ENCODE peak calls at places on chromosomes 4 and X, in eight cellular contexts. I is lower leg skin; O is mammary epithelial cell; J is PC-3; D is neural progenitor cell; N is ovary; H is CD8-positive, alpha-beta T cell; X is fibroblast of the aortic adventitia. P is an unnamed sample.

GRCh38 chr4:127131527-127131926 is 501.2 kb upstream of the INTU start:
- DNase-seq in I (no peak), O (no peak), J (no peak), D (no peak), N (no peak), H (no peak), X (no peak), P (no peak)

GRCh38 chrX:129719268-129719667 is 19.5 kb upstream of the XPNPEP2 start:
- DNase-seq in I (peak), O (no peak), J (peak), D (no peak), N (no peak), H (no peak), X (no peak), P (no peak)

GRCh38 chrX:72475952-72476668 is 96.5 kb downstream of the HDAC8 start:
- DNase-seq in I (no peak), O (peak), J (no peak), D (no peak), N (no peak), H (no peak), X (peak), P (peak)

GRCh38 chr4:101885574-101885973 is 95.0 kb downstream of the BANK1 start:
- DNase-seq in I (no peak), O (no peak), J (peak), D (no peak), N (no peak), H (no peak), X (no peak), P (no peak)

GRCh38 chrX:139851730-139852129 is 81.1 kb downstream of the ATP11C start:
- DNase-seq in I (no peak), O (no peak), J (no peak), D (no peak), N (no peak), H (no peak), X (peak), P (no peak)

GRCh38 chr4:30386266-30386895 is 333.8 kb upstream of the PCDH7 start:
- DNase-seq in I (no peak), O (peak), J (peak), D (no peak), N (no peak), H (no peak), X (peak), P (peak)

GRCh38 chr4:83658806-83659205 is 122.9 kb downstream of the GPAT3 start:
- DNase-seq in I (no peak), O (no peak), J (no peak), D (no peak), N (no peak), H (no peak), X (no peak), P (no peak)

GRCh38 chr4:61406677-61407076 is 206.6 kb downstream of the ADGRL3 start:
- DNase-seq in I (no peak), O (no peak), J (peak), D (no peak), N (no peak), H (no peak), X (no peak), P (no peak)

GRCh38 chrX:79133897-79134296 is 10.6 kb upstream of the GPR174 start:
- DNase-seq in I (no peak), O (no peak), J (no peak), D (no peak), N (no peak), H (no peak), X (no peak), P (no peak)

GRCh38 chr4:119050501-119051090 is 85.0 kb upstream of the MYOZ2 start:
- DNase-seq in I (no peak), O (no peak), J (peak), D (no peak), N (no peak), H (no peak), X (no peak), P (no peak)

GRCh38 chr4:56424697-56425514 is 10.5 kb downstream of the PPAT start:
- DNase-seq in I (no peak), O (no peak), J (peak), D (no peak), N (peak), H (peak), X (peak), P (peak)

GRCh38 chr4:172996571-172997216 is 171.9 kb upstream of the GALNT7 start:
- DNase-seq in I (no peak), O (peak), J (peak), D (no peak), N (no peak), H (no peak), X (peak), P (peak)

GRCh38 chr4:147958057-147958456 is 226.2 kb downstream of the ARHGAP10 start:
- DNase-seq in I (no peak), O (no peak), J (no peak), D (no peak), N (no peak), H (no peak), X (no peak), P (no peak)

GRCh38 chr4:128305942-128306341 is 18.3 kb upstream of the PGRMC2 start:
- DNase-seq in I (no peak), O (no peak), J (no peak), D (no peak), N (no peak), H (no peak), X (no peak), P (no peak)

GRCh38 chr4:79528241-79528706 is 120.2 kb upstream of the GK2 start:
- DNase-seq in I (no peak), O (peak), J (peak), D (no peak), N (no peak), H (no peak), X (no peak), P (peak)

GRCh38 chrX:154368630-154369452 is 5.6 kb downstream of the FLNA start:
- DNase-seq in I (peak), O (peak), J (peak), D (peak), N (peak), H (peak), X (peak), P (peak)

GRCh38 chrX:71439420-71439819 is 73.3 kb downstream of the TAF1 start:
- DNase-seq in I (no peak), O (no peak), J (no peak), D (no peak), N (no peak), H (no peak), X (no peak), P (no peak)

GRCh38 chr4:112515278-112516075 is 503 bp downstream of the NEUROG2 start:
- DNase-seq in I (peak), O (peak), J (peak), D (peak), N (no peak), H (no peak), X (peak), P (peak)

GRCh38 chrX:54452920-54453319 is 12.7 kb downstream of the TSR2 start:
- DNase-seq in I (no peak), O (no peak), J (peak), D (peak), N (no peak), H (no peak), X (no peak), P (peak)
- TF ChIP-seq CTCF in I (no peak), O (no peak), J (peak), D (peak), N (no peak), H (no peak), X (peak), P (peak)

DNA sequence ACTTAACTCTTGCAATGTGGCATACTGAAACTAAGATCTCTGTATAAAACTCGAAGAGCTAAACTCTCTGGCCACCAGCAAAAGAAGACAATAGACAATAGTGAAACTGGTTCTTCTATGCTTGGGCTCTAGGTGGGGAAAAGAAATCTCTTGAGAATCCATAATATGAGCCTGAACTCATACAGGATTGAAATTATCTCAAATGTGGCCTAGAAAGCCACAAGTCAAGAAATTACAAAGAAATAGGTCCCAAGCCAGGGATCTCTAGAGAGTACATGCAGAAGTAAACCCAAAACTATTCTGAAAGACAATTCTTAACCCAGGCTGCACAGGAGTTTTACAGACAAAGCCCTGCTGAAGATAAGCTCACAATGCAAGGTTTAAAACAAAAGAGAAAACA is 127.4 kb downstream of the ANAPC10 start:
- DNase-seq in I (no peak), O (no peak), J (no peak), D (no peak), N (no peak), H (no peak), X (no peak), P (peak)
- H3K4me3 ChIP-seq in I (no peak), O (no peak), J (no peak), D (no peak), N (no peak), H (no peak), X (no peak), P (no peak)

GRCh38 chr4:931194-931959 is 739 bp downstream of the GAK start:
- DNase-seq in I (peak), O (peak), J (no peak), D (no peak), N (no peak), H (no peak), X (peak), P (peak)

GRCh38 chr4:929970-930625 is 2.0 kb downstream of the GAK start:
- DNase-seq in I (peak), O (no peak), J (peak), D (no peak), N (peak), H (no peak), X (peak), P (no peak)

GRCh38 chr4:931960-932712 is at the start of the genes GAK and TMEM175:
- DNase-seq in I (peak), O (peak), J (peak), D (peak), N (peak), H (peak), X (peak), P (peak)

GRCh38 chr4:930827-931193 is 1.3 kb downstream of the GAK start:
- DNase-seq in I (peak), O (no peak), J (peak), D (no peak), N (peak), H (no peak), X (no peak), P (no peak)

GRCh38 chr4:932713-933070 is 432 bp downstream of the TMEM175 start:
- DNase-seq in I (no peak), O (no peak), J (no peak), D (peak), N (peak), H (no peak), X (no peak), P (no peak)
- TF ChIP-seq CTCF in I (no peak), O (peak), J (peak), D (peak), N (no peak), H (no peak), X (no peak), P (no peak)

DNA sequence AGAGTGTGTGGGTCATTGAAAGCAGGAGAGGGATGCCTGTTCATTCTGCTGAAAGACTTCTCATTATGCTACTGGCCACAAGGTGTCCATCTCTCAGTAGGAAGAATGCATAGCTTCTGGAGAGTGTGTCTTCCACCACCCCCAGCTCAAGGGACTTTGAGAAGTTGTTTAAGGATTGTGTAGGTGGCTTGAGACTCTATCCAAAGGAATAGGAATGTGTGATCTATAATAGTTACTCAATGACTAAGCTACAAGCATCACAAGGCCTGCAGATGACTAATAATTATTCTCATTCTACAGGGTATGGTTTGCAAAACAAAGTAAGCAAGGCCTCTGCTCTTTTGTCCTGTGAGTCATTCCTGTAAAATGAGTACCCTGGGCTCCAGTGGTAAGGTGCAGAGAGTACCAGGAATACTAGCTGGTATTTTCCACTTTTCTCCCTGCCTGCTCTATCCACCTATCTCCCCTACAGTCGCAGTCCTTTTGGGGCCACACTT is 279.8 kb upstream of the BOD1L1 start:
- DNase-seq in I (no peak), O (peak), J (peak), D (no peak), N (no peak), H (no peak), X (peak), P (peak)
- H3K4me3 ChIP-seq in I (no peak), O (no peak), J (peak), D (no peak), N (no peak), H (no peak), X (no peak), P (no peak)

DNA sequence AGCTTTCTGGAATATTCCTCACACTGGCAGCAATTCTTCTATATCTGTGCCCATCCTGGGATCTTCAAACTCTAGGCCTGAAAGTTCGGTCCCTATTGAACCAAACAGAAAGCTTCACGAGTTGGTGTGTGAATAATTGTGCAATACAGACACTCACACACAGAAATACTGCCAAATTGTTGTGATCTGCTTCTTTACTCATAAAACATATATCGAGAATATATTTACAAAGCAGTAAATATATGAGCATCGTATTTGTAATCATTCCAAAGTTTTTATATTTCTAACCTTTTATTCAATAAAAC is 56.6 kb upstream of the BEX4 start:
- DNase-seq in I (no peak), O (no peak), J (no peak), D (no peak), N (no peak), H (no peak), X (no peak), P (no peak)
- TF ChIP-seq CTCF in I (no peak), O (no peak), J (no peak), D (no peak), N (no peak), H (no peak), X (no peak), P (no peak)

GRCh38 chrX:632391-633042 is 1.9 kb downstream of the SHOX start:
- DNase-seq in I (no peak), O (no peak), J (no peak), D (peak), N (no peak), H (no peak), X (no peak), P (peak)
- H3K4me3 ChIP-seq in I (no peak), O (no peak), J (no peak), D (no peak), N (no peak), H (no peak), X (no peak), P (no peak)

DNA sequence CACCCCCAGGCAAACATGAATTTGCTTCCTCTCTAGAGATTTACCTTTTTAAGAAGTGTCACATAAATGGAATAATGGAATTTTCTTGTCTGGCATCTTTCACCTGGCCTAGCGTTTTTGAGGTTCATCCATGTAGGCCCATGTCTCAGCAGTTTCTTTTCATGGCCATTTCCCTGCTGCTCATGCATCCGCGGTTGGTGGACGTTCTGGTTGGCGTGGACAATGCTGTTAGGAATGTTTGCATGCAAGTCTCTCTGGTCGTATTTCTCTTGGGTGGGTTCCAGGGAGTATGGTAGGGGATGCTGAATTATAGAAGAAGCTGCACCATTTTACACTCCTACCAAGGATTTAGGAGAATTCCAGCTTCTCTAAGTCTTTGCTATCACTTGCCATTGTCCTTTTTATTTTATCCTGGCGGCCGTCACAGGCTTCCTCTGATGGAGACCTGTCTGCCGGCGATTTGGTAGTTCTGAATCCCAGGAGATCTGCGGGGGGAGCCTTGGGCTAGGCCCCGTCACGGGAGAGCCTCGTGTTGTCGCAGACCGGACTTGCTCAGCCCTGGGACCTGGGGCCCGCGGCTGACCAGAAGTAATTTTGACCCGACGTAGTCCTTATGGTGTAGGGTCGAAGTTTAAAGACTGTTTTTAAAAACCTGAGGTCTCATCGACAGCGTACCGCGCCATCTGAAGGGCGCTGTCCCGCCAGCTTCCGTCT is 56.9 kb upstream of the TADA2B start:
- DNase-seq in I (peak), O (peak), J (peak), D (peak), N (peak), H (no peak), X (peak), P (peak)
- TF ChIP-seq CTCF in I (no peak), O (no peak), J (no peak), D (no peak), N (no peak), H (no peak), X (no peak), P (no peak)

GRCh38 chrX:19678941-19679340 is 163.6 kb upstream of the MAP3K15 start:
- DNase-seq in I (no peak), O (peak), J (peak), D (no peak), N (no peak), H (no peak), X (no peak), P (peak)
- H3K4me3 ChIP-seq in I (no peak), O (no peak), J (no peak), D (no peak), N (no peak), H (no peak), X (no peak), P (no peak)